ENCODE peak calls at places on chromosome 4, in eight cellular contexts. One of them, this sample, is unnamed.

GRCh38 chr4:24368801-24369200 is 215.6 kb downstream of the DHX15 start:
- DNase-seq in transverse colon: no peak
- DNase-seq in adrenal gland: no peak
- DNase-seq in endodermal cell: no peak
- DNase-seq in right lobe of liver: no peak
- DNase-seq in OCI-LY7: no peak
- DNase-seq in gastrocnemius medialis: no peak
- DNase-seq in coronary artery: no peak
- DNase-seq in this sample: no peak

GRCh38 chr4:122838034-122838433 is 11.4 kb downstream of the FGF2 start:
- DNase-seq in transverse colon: no peak
- DNase-seq in adrenal gland: no peak
- DNase-seq in endodermal cell: no peak
- DNase-seq in right lobe of liver: no peak
- DNase-seq in OCI-LY7: no peak
- DNase-seq in gastrocnemius medialis: no peak
- DNase-seq in coronary artery: no peak
- DNase-seq in this sample: no peak

GRCh38 chr4:53119685-53120084 is 246.2 kb downstream of the SCFD2 start:
- DNase-seq in transverse colon: no peak
- DNase-seq in adrenal gland: no peak
- DNase-seq in endodermal cell: peak
- DNase-seq in right lobe of liver: no peak
- DNase-seq in OCI-LY7: no peak
- DNase-seq in gastrocnemius medialis: no peak
- DNase-seq in coronary artery: no peak
- DNase-seq in this sample: no peak

GRCh38 chr4:84878541-84878940 is 87.9 kb downstream of the WDFY3 start:
- DNase-seq in transverse colon: no peak
- DNase-seq in adrenal gland: no peak
- DNase-seq in endodermal cell: no peak
- DNase-seq in right lobe of liver: no peak
- DNase-seq in OCI-LY7: no peak
- DNase-seq in gastrocnemius medialis: no peak
- DNase-seq in coronary artery: no peak
- DNase-seq in this sample: no peak

GRCh38 chr4:89056953-89057398 is at the start of gene FAM13A:
- DNase-seq in transverse colon: peak
- DNase-seq in adrenal gland: peak
- DNase-seq in endodermal cell: peak
- DNase-seq in right lobe of liver: peak
- DNase-seq in OCI-LY7: no peak
- DNase-seq in gastrocnemius medialis: peak
- DNase-seq in coronary artery: peak
- DNase-seq in this sample: peak

GRCh38 chr4:47598320-47598719 is 113.2 kb downstream of the ATP10D start:
- DNase-seq in transverse colon: no peak
- DNase-seq in adrenal gland: no peak
- DNase-seq in endodermal cell: no peak
- DNase-seq in right lobe of liver: no peak
- DNase-seq in OCI-LY7: no peak
- DNase-seq in gastrocnemius medialis: no peak
- DNase-seq in coronary artery: no peak
- DNase-seq in this sample: no peak

GRCh38 chr4:180057891-180058643 is 2185.1 kb upstream of the TENM3 start:
- DNase-seq in transverse colon: peak
- DNase-seq in adrenal gland: peak
- DNase-seq in endodermal cell: peak
- DNase-seq in right lobe of liver: peak
- DNase-seq in OCI-LY7: no peak
- DNase-seq in gastrocnemius medialis: no peak
- DNase-seq in coronary artery: no peak
- DNase-seq in this sample: no peak

GRCh38 chr4:77158487-77158861 is 1.5 kb downstream of the CCNG2 start:
- DNase-seq in transverse colon: no peak
- DNase-seq in adrenal gland: no peak
- DNase-seq in endodermal cell: no peak
- DNase-seq in right lobe of liver: no peak
- DNase-seq in OCI-LY7: no peak
- DNase-seq in gastrocnemius medialis: no peak
- DNase-seq in coronary artery: no peak
- DNase-seq in this sample: no peak

GRCh38 chr4:124401611-124402010 is 310.9 kb downstream of the ANKRD50 start:
- DNase-seq in transverse colon: no peak
- DNase-seq in adrenal gland: no peak
- DNase-seq in endodermal cell: no peak
- DNase-seq in right lobe of liver: no peak
- DNase-seq in OCI-LY7: no peak
- DNase-seq in gastrocnemius medialis: no peak
- DNase-seq in coronary artery: no peak
- DNase-seq in this sample: no peak

GRCh38 chr4:4574792-4575191 is 32.9 kb upstream of the STX18 start:
- DNase-seq in transverse colon: peak
- DNase-seq in adrenal gland: peak
- DNase-seq in endodermal cell: peak
- DNase-seq in right lobe of liver: no peak
- DNase-seq in OCI-LY7: no peak
- DNase-seq in gastrocnemius medialis: no peak
- DNase-seq in coronary artery: no peak
- DNase-seq in this sample: no peak

GRCh38 chr4:181030961-181031360 is 1212.2 kb upstream of the TENM3 start:
- DNase-seq in transverse colon: no peak
- DNase-seq in adrenal gland: no peak
- DNase-seq in endodermal cell: no peak
- DNase-seq in right lobe of liver: no peak
- DNase-seq in OCI-LY7: no peak
- DNase-seq in gastrocnemius medialis: no peak
- DNase-seq in coronary artery: no peak
- DNase-seq in this sample: no peak

GRCh38 chr4:48129307-48130014 is 4.6 kb downstream of the TXK start:
- DNase-seq in transverse colon: peak
- DNase-seq in adrenal gland: no peak
- DNase-seq in endodermal cell: peak
- DNase-seq in right lobe of liver: no peak
- DNase-seq in OCI-LY7: no peak
- DNase-seq in gastrocnemius medialis: no peak
- DNase-seq in coronary artery: no peak
- DNase-seq in this sample: no peak

GRCh38 chr4:144656857-144657256 is 10.9 kb downstream of the HHIP start:
- DNase-seq in transverse colon: no peak
- DNase-seq in adrenal gland: no peak
- DNase-seq in endodermal cell: no peak
- DNase-seq in right lobe of liver: no peak
- DNase-seq in OCI-LY7: no peak
- DNase-seq in gastrocnemius medialis: no peak
- DNase-seq in coronary artery: no peak
- DNase-seq in this sample: no peak

GRCh38 chr4:85475631-85476233 is 782 bp downstream of the ARHGAP24 start:
- DNase-seq in transverse colon: no peak
- DNase-seq in adrenal gland: no peak
- DNase-seq in endodermal cell: no peak
- DNase-seq in right lobe of liver: no peak
- DNase-seq in OCI-LY7: no peak
- DNase-seq in gastrocnemius medialis: no peak
- DNase-seq in coronary artery: no peak
- DNase-seq in this sample: no peak

GRCh38 chr4:176856421-176856820 is 63.7 kb upstream of the VEGFC start:
- DNase-seq in transverse colon: no peak
- DNase-seq in adrenal gland: no peak
- DNase-seq in endodermal cell: no peak
- DNase-seq in right lobe of liver: no peak
- DNase-seq in OCI-LY7: no peak
- DNase-seq in gastrocnemius medialis: no peak
- DNase-seq in coronary artery: no peak
- DNase-seq in this sample: no peak
- H3K27ac ChIP-seq in transverse colon: no peak
- H3K27ac ChIP-seq in adrenal gland: no peak
- H3K27ac ChIP-seq in endodermal cell: no peak
- H3K27ac ChIP-seq in right lobe of liver: no peak
- H3K27ac ChIP-seq in OCI-LY7: no peak
- H3K27ac ChIP-seq in gastrocnemius medialis: no peak
- H3K27ac ChIP-seq in coronary artery: no peak
- H3K27ac ChIP-seq in this sample: no peak

GRCh38 chr4:2745516-2745915 is 10.6 kb downstream of the TNIP2 start:
- DNase-seq in transverse colon: no peak
- DNase-seq in adrenal gland: no peak
- DNase-seq in endodermal cell: no peak
- DNase-seq in right lobe of liver: peak
- DNase-seq in OCI-LY7: no peak
- DNase-seq in gastrocnemius medialis: no peak
- DNase-seq in coronary artery: no peak
- DNase-seq in this sample: no peak

GRCh38 chr4:2743518-2744445 is 12.4 kb downstream of the TNIP2 start:
- DNase-seq in transverse colon: peak
- DNase-seq in adrenal gland: no peak
- DNase-seq in endodermal cell: no peak
- DNase-seq in right lobe of liver: peak
- DNase-seq in OCI-LY7: no peak
- DNase-seq in gastrocnemius medialis: no peak
- DNase-seq in coronary artery: no peak
- DNase-seq in this sample: no peak

GRCh38 chr4:2742823-2743517 is 13.2 kb downstream of the TNIP2 start:
- DNase-seq in transverse colon: no peak
- DNase-seq in adrenal gland: no peak
- DNase-seq in endodermal cell: no peak
- DNase-seq in right lobe of liver: peak
- DNase-seq in OCI-LY7: no peak
- DNase-seq in gastrocnemius medialis: no peak
- DNase-seq in coronary artery: no peak
- DNase-seq in this sample: no peak

GRCh38 chr4:2745981-2746806 is 9.9 kb downstream of the TNIP2 start:
- DNase-seq in transverse colon: peak
- DNase-seq in adrenal gland: peak
- DNase-seq in endodermal cell: no peak
- DNase-seq in right lobe of liver: peak
- DNase-seq in OCI-LY7: peak
- DNase-seq in gastrocnemius medialis: no peak
- DNase-seq in coronary artery: peak
- DNase-seq in this sample: no peak

DNA sequence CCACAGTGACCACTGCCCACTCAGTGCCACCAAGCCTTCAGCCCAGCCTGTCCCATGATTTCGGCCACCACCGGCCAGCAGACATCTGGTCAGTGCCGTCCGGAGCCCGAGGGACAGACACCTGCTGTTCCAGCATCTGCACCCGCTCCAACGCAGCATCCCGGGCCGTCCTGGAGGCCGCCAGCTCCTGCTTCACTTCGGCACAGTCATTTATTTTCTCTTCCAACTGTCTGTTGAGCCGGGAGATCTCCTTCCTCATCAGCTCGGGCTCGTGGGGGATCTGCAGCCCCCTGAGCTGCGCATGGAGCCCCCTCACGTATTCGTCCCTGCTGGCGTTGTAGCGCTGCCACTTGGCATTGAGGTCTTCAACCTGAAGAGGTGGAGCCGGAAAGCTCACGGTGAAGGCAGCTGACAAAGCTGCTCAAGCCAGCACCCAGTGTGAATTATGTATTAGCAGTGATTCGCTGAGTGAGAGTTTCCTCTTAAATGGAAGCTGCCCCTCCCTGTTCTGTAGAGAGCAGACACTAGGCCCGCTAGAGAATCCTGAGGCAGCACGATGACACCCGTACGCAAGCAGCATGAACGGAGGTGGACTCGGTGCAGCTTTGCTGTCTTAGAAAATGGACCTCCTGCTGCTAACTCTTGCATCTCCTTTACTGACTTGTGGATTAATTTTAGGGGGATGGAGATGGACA is 11.4 kb downstream of the TNIP2 start:
- DNase-seq in transverse colon: no peak
- DNase-seq in adrenal gland: no peak
- DNase-seq in endodermal cell: no peak
- DNase-seq in right lobe of liver: peak
- DNase-seq in OCI-LY7: no peak
- DNase-seq in gastrocnemius medialis: no peak
- DNase-seq in coronary artery: no peak
- DNase-seq in this sample: no peak
- H3K27ac ChIP-seq in transverse colon: peak
- H3K27ac ChIP-seq in adrenal gland: no peak
- H3K27ac ChIP-seq in endodermal cell: no peak
- H3K27ac ChIP-seq in right lobe of liver: no peak
- H3K27ac ChIP-seq in OCI-LY7: no peak
- H3K27ac ChIP-seq in gastrocnemius medialis: no peak
- H3K27ac ChIP-seq in coronary artery: no peak
- H3K27ac ChIP-seq in this sample: no peak

DNA sequence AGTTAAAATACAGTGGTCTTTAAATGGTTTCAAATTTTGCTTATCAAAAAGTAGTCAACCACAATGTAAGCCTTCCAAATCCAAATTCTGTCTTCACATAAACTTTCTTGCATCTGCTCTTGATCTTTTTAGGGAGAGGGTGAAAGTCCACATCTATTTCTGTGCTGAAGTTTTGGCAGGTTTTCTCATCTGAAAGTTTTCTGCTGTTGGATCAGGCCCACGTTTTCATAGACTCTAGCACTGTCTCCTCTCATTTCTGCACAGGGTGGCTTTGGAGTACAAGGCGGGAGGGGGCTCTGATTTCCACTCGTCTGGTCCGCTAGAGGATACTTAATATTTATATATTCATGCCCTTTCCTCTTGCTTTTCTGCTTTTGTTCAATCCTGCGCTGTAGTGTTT is 18.1 kb upstream of the TMEM150C start:
- DNase-seq in transverse colon: no peak
- DNase-seq in adrenal gland: no peak
- DNase-seq in endodermal cell: no peak
- DNase-seq in right lobe of liver: no peak
- DNase-seq in OCI-LY7: no peak
- DNase-seq in gastrocnemius medialis: no peak
- DNase-seq in coronary artery: no peak
- DNase-seq in this sample: no peak
- H3K27ac ChIP-seq in transverse colon: no peak
- H3K27ac ChIP-seq in adrenal gland: no peak
- H3K27ac ChIP-seq in endodermal cell: no peak
- H3K27ac ChIP-seq in right lobe of liver: no peak
- H3K27ac ChIP-seq in OCI-LY7: no peak
- H3K27ac ChIP-seq in gastrocnemius medialis: no peak
- H3K27ac ChIP-seq in coronary artery: no peak
- H3K27ac ChIP-seq in this sample: no peak

GRCh38 chr4:40309250-40309774 is 25.8 kb upstream of the CHRNA9 start:
- DNase-seq in transverse colon: peak
- DNase-seq in adrenal gland: peak
- DNase-seq in endodermal cell: peak
- DNase-seq in right lobe of liver: peak
- DNase-seq in OCI-LY7: peak
- DNase-seq in gastrocnemius medialis: peak
- DNase-seq in coronary artery: peak
- DNase-seq in this sample: no peak

GRCh38 chr4:40306991-40307390 is 28.1 kb upstream of the CHRNA9 start:
- DNase-seq in transverse colon: no peak
- DNase-seq in adrenal gland: no peak
- DNase-seq in endodermal cell: no peak
- DNase-seq in right lobe of liver: no peak
- DNase-seq in OCI-LY7: peak
- DNase-seq in gastrocnemius medialis: no peak
- DNase-seq in coronary artery: no peak
- DNase-seq in this sample: no peak

GRCh38 chr4:40306203-40306602 is 28.9 kb upstream of the CHRNA9 start:
- DNase-seq in transverse colon: no peak
- DNase-seq in adrenal gland: no peak
- DNase-seq in endodermal cell: no peak
- DNase-seq in right lobe of liver: no peak
- DNase-seq in OCI-LY7: peak
- DNase-seq in gastrocnemius medialis: no peak
- DNase-seq in coronary artery: no peak
- DNase-seq in this sample: no peak

GRCh38 chr4:40308528-40309122 is 26.5 kb upstream of the CHRNA9 start:
- DNase-seq in transverse colon: no peak
- DNase-seq in adrenal gland: no peak
- DNase-seq in endodermal cell: peak
- DNase-seq in right lobe of liver: no peak
- DNase-seq in OCI-LY7: no peak
- DNase-seq in gastrocnemius medialis: no peak
- DNase-seq in coronary artery: no peak
- DNase-seq in this sample: no peak

GRCh38 chr4:40307627-40308497 is 27.3 kb upstream of the CHRNA9 start:
- DNase-seq in transverse colon: peak
- DNase-seq in adrenal gland: no peak
- DNase-seq in endodermal cell: peak
- DNase-seq in right lobe of liver: no peak
- DNase-seq in OCI-LY7: peak
- DNase-seq in gastrocnemius medialis: no peak
- DNase-seq in coronary artery: no peak
- DNase-seq in this sample: no peak
- H3K27ac ChIP-seq in transverse colon: peak
- H3K27ac ChIP-seq in adrenal gland: no peak
- H3K27ac ChIP-seq in endodermal cell: no peak
- H3K27ac ChIP-seq in right lobe of liver: no peak
- H3K27ac ChIP-seq in OCI-LY7: peak
- H3K27ac ChIP-seq in gastrocnemius medialis: no peak
- H3K27ac ChIP-seq in coronary artery: no peak
- H3K27ac ChIP-seq in this sample: no peak